ENCODE peak calls at places on chromosomes 2 and 18, in five cellular contexts. V is stomach; C is CD8-positive, alpha-beta T cell; S is IMR-90; O is OCI-LY7. G is an unnamed sample.

GRCh38 chr2:135952891-135953290 is 32.5 kb downstream of the DARS1 start:
- DNase-seq in V (no peak), C (no peak), S (peak; percentile 33), O (no peak), G (no peak)

GRCh38 chr2:96551605-96552283 is 15.2 kb downstream of the ARID5A start:
- DNase-seq in V (no peak), C (no peak), S (no peak), O (no peak), G (no peak)

GRCh38 chr2:120075545-120075944 is 62.7 kb downstream of the EPB41L5 start:
- DNase-seq in V (no peak), C (no peak), S (no peak), O (no peak), G (no peak)

GRCh38 chr2:240925191-240925575 is 19.0 kb downstream of the CROCC2 start:
- DNase-seq in V (peak; percentile 37), C (no peak), S (no peak), O (no peak), G (no peak)

GRCh38 chr2:46239175-46239846 is 57.9 kb upstream of the EPAS1 start:
- DNase-seq in V (no peak), C (no peak), S (no peak), O (no peak), G (no peak)

GRCh38 chr2:236415706-236416493 is 151.7 kb upstream of the ASB18 start:
- DNase-seq in V (no peak), C (no peak), S (no peak), O (no peak), G (no peak)

GRCh38 chr2:232447638-232448472 is 8.1 kb upstream of the ALPI start:
- DNase-seq in V (no peak), C (no peak), S (no peak), O (no peak), G (no peak)

GRCh38 chr2:47631840-47632398 is 151.0 kb upstream of the MSH6 start:
- DNase-seq in V (peak; percentile 56), C (no peak), S (peak; percentile 68), O (no peak), G (peak; percentile 27)

GRCh38 chr18:36187138-36187825 is at the start of gene MOCOS:
- DNase-seq in V (peak; percentile 89), C (no peak), S (peak; percentile 42), O (no peak), G (no peak)

GRCh38 chr2:134776836-134777235 is 58.0 kb upstream of the TMEM163 start:
- DNase-seq in V (no peak), C (no peak), S (no peak), O (no peak), G (no peak)

GRCh38 chr2:10486601-10487079 is 38.5 kb upstream of the ODC1 start:
- DNase-seq in V (peak; percentile 73), C (no peak), S (no peak), O (no peak), G (no peak)

GRCh38 chr2:45651415-45652089 is at the start of gene PRKCE:
- DNase-seq in V (peak; percentile 61), C (peak; percentile 63), S (no peak), O (peak; percentile 39), G (no peak)

GRCh38 chr2:128473175-128474013 is 154.7 kb upstream of the HS6ST1 start:
- DNase-seq in V (no peak), C (no peak), S (peak; percentile 62), O (peak; percentile 34), G (no peak)

GRCh38 chr2:128474962-128475361 is 156.3 kb upstream of the HS6ST1 start:
- DNase-seq in V (no peak), C (no peak), S (no peak), O (no peak), G (no peak)

GRCh38 chr2:128475427-128476211 is 157.0 kb upstream of the HS6ST1 start:
- DNase-seq in V (no peak), C (no peak), S (no peak), O (no peak), G (no peak)

GRCh38 chr2:128474014-128474961 is 155.6 kb upstream of the HS6ST1 start:
- DNase-seq in V (no peak), C (no peak), S (no peak), O (no peak), G (no peak)

GRCh38 chr2:128472789-128473174 is 154.1 kb upstream of the HS6ST1 start:
- DNase-seq in V (no peak), C (no peak), S (peak; percentile 35), O (no peak), G (no peak)
- H3K27ac ChIP-seq in V (no peak overlapping the region), C (no peak overlapping the region), S (peak overlapping the region; percentile 38), O (no peak overlapping the region), G (no peak overlapping the region)

GRCh38 chr2:43520919-43521318 is 74.9 kb downstream of the THADA start:
- DNase-seq in V (no peak), C (no peak), S (no peak), O (no peak), G (no peak)

GRCh38 chr2:43515807-43516497 is 79.9 kb downstream of the THADA start:
- DNase-seq in V (no peak), C (no peak), S (no peak), O (no peak), G (no peak)

GRCh38 chr2:43518182-43518581 is 77.7 kb downstream of the THADA start:
- DNase-seq in V (no peak), C (no peak), S (peak; percentile 42), O (no peak), G (no peak)

GRCh38 chr2:43519711-43520221 is 76.1 kb downstream of the THADA start:
- DNase-seq in V (peak; percentile 45), C (no peak), S (peak; percentile 97), O (no peak), G (peak; percentile 89)

GRCh38 chr2:43518718-43519117 is 77.1 kb downstream of the THADA start:
- DNase-seq in V (no peak), C (no peak), S (no peak), O (no peak), G (no peak)
- H3K27ac ChIP-seq in V (peak overlapping the region; percentile 68), C (no peak overlapping the region), S (peak overlapping the region; percentile 25), O (no peak overlapping the region), G (peak overlapping the region; percentile 81)

GRCh38 chr2:38586926-38587325 is 15.8 kb downstream of the HNRNPLL start:
- DNase-seq in V (no peak), C (no peak), S (peak; percentile 27), O (no peak), G (no peak)
- H3K27ac ChIP-seq in V (no peak overlapping the region), C (no peak overlapping the region), S (no peak overlapping the region), O (no peak overlapping the region), G (no peak overlapping the region)

GRCh38 chr2:197853549-197853948 is 49.2 kb downstream of the PLCL1 start:
- DNase-seq in V (no peak), C (no peak), S (no peak), O (no peak), G (no peak)

GRCh38 chr2:197852127-197852526 is 47.7 kb downstream of the PLCL1 start:
- DNase-seq in V (no peak), C (no peak), S (no peak), O (no peak), G (no peak)

GRCh38 chr2:197851451-197851850 is 47.1 kb downstream of the PLCL1 start:
- DNase-seq in V (no peak), C (no peak), S (peak; percentile 7), O (no peak), G (no peak)

GRCh38 chr2:197848602-197849001 is 44.2 kb downstream of the PLCL1 start:
- DNase-seq in V (no peak), C (no peak), S (no peak), O (no peak), G (no peak)

DNA sequence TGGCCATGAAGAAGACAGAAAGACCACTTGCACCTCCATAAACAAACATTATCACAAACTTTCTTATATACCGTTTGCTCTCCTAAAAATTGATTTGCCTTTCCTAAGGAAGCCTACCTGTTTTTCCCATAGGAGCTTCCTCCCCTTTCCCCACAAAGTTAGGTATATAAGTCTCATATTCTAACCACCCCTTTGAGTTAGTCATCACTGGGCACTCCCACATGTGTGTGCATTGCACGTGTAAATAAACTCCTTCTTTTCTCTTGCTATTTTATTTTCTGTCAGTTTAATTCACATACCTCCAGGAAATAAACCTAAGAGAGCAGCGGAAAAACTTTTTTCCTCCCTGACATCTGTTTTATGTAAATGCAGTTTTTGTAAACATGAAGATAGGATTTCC is 46.5 kb downstream of the PLCL1 start:
- DNase-seq in V (no peak), C (no peak), S (peak; percentile 5), O (no peak), G (no peak)
- H3K27ac ChIP-seq in V (no peak overlapping the region), C (no peak overlapping the region), S (no peak overlapping the region), O (no peak overlapping the region), G (no peak overlapping the region)

DNA sequence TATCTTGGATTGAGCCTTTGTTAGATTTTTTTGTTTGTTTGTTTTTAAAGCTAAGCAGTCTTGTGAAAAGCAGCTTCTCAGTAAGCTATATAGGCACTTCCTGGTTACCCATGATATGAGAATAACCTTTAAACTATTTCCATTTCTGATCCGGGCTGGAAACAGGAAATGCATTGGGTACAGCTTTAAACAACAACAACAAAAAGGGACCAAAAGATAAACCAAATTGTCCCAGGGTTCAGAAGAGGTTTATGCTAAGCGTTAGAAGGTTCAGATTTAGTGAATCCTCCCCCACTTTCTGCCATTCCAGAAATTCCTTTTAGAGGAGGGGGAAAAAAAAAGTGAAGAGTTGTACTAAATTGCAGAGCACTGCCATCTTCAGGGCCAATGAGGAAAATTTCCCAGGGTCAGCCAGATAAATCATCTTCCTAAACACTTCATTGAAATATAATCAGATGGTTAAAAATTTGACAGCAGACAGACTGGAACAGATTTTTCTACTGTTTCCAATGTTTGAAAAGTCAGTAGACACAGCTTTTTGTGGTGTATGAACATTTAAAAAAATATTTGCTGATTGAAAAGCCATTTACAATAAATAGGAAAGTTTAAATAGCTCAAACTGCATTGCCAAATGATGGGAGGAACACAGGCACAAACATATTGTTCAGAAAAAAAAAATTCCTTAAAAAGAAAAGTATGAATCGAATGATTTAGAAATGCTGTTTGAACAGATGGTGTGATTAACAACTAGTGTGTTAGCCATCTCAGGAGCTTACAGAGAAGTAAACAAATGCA is 190.0 kb upstream of the TANK start:
- DNase-seq in V (no peak), C (no peak), S (peak; percentile 82), O (peak; percentile 29), G (no peak)
- H3K27ac ChIP-seq in V (peak overlapping the region; percentile 43), C (no peak overlapping the region), S (peak overlapping the region; percentile 57), O (no peak overlapping the region), G (peak overlapping the region; percentile 38)